ENCODE peak calls at places on chromosomes 2 and 18, in six cellular contexts. H is adrenal gland, N is WERI-Rb-1, E is uterus, B is cardiac muscle cell, M is suprapubic skin. Q is an unnamed sample.

GRCh38 chr2:159168707-159169106 is 117.8 kb downstream of the WDSUB1 start:
- DNase-seq in H (no peak), N (no peak), B (peak; percentile 40), M (no peak), E (no peak), Q (no peak)

GRCh38 chr2:101831351-101831865 is 133.9 kb downstream of the MAP4K4 start:
- DNase-seq in M (peak; percentile 76), E (peak; percentile 75), B (peak; percentile 85), N (peak; percentile 66), H (peak; percentile 81), Q (peak; percentile 81)

GRCh38 chr18:73901151-73901550 is 246.5 kb downstream of the FBXO15 start:
- DNase-seq in H (no peak), B (no peak), M (no peak), E (no peak), N (no peak), Q (no peak)

GRCh38 chr2:42844901-42845685 is 52.7 kb upstream of the HAAO start:
- DNase-seq in H (no peak), N (no peak), B (no peak), E (peak; percentile 57), M (peak; percentile 55), Q (peak; percentile 54)

GRCh38 chr18:79664525-79665125 is 15.0 kb upstream of the CTDP1 start:
- DNase-seq in E (no peak), H (no peak), N (no peak), M (no peak), B (peak; percentile 41), Q (no peak)

GRCh38 chr2:60551241-60552095 is 2.0 kb downstream of the BCL11A start:
- DNase-seq in M (no peak), H (peak; percentile 60), N (peak; percentile 50), E (no peak), B (peak; percentile 70), Q (no peak)

GRCh38 chr18:80103231-80103630 is 5.8 kb upstream of the ADNP2 start:
- DNase-seq in M (no peak), H (no peak), N (no peak), B (peak; percentile 18), E (no peak), Q (no peak)

GRCh38 chr18:54359233-54359632 is 1.5 kb downstream of the C18orf54 start:
- DNase-seq in M (no peak), H (no peak), N (no peak), B (peak; percentile 31), E (no peak), Q (no peak)

GRCh38 chr2:174708713-174709112 is 55.6 kb downstream of the CHRNA1 start:
- DNase-seq in H (no peak), B (no peak), M (no peak), N (no peak), E (no peak), Q (peak; percentile 12)

GRCh38 chr18:13447621-13448020 is 229.1 kb downstream of the LDLRAD4 start:
- DNase-seq in N (peak; percentile 91), B (peak; percentile 62), H (peak; percentile 64), E (no peak), M (peak; percentile 50), Q (peak; percentile 79)

GRCh38 chr2:68463287-68463877 is 3.7 kb downstream of the FBXO48 start:
- DNase-seq in B (peak; percentile 75), N (no peak), E (no peak), M (no peak), H (no peak), Q (no peak)

GRCh38 chr2:196546151-196546919 is 93.2 kb upstream of the CCDC150 start:
- DNase-seq in M (no peak), B (no peak), N (no peak), H (no peak), E (no peak), Q (no peak)

GRCh38 chr2:204665244-204665643 is 120.0 kb downstream of the PARD3B start:
- DNase-seq in B (peak; percentile 55), N (no peak), E (no peak), H (no peak), M (no peak), Q (no peak)

GRCh38 chr18:54209471-54210180 is 14.8 kb downstream of the MBD2 start:
- DNase-seq in H (no peak), N (no peak), B (peak; percentile 23), M (no peak), E (no peak), Q (no peak)

GRCh38 chr2:155203187-155203586 is 504.7 kb downstream of the KCNJ3 start:
- DNase-seq in E (no peak), H (no peak), B (no peak), N (no peak), M (no peak), Q (no peak)
- TF ChIP-seq CTCF in E (no peak), H (no peak), B (no peak), N (peak; percentile 19), M (no peak), Q (no peak)

GRCh38 chr18:63150942-63151421 is 168.6 kb downstream of the BCL2 start:
- DNase-seq in M (no peak), N (no peak), H (no peak), B (no peak), E (no peak), Q (no peak)
- H3K4me3 ChIP-seq in M (no peak overlapping the region), N (no peak overlapping the region), H (no peak overlapping the region), B (no peak overlapping the region), E (no peak overlapping the region), Q (no peak overlapping the region)

DNA sequence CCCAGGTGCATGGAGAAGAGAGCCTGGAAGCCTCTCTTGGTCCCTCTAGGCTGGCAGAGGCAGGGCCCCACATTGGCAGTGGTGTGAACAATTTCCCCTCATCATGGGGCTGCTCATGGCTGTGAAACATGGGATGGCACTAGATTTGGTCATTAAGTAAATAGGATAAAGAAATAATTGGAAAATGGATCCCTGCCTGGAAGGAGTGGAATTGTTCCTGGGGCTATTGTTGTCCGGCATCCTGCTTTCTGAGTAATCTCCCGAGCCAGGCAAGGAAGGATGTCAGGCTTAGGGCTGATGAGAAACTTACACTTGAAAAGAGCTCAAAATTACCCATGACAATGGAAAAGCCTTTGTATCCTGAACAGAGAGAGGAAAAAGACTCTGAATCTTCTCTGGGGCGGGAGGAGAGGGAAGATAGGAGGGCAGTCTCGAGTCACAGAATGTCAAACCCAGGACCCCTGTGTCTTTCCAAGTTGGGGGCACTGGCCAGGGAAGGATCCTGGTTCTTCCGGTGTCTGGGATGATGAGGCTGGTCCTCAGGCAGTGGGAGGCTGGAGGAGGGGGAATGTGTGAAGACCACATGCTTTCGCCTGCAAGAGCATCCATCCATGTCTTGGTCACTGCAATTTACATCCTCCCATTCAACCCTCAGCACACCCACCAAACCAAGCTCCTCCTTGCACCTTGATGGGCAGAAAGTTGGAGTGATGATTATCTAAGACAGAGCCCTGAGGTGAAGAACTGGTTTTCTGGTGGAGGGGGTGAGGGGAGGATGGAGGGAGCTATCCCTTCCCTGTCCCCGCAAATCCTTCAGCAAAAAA is 27.1 kb upstream of the STEAP3 start:
- DNase-seq in H (no peak), M (no peak), B (peak; percentile 19), N (no peak), E (no peak), Q (no peak)
- H3K27ac ChIP-seq in H (no peak overlapping the region), M (no peak overlapping the region), B (no peak overlapping the region), N (no peak overlapping the region), E (no peak overlapping the region), Q (no peak overlapping the region)

GRCh38 chr2:205723174-205723573 is 40.9 kb downstream of the NRP2 start:
- DNase-seq in B (peak; percentile 44), E (no peak), N (no peak), H (no peak), M (no peak), Q (no peak)

GRCh38 chr2:205720451-205720902 is 38.2 kb downstream of the NRP2 start:
- DNase-seq in N (no peak), M (no peak), B (no peak), E (no peak), H (no peak), Q (no peak)

GRCh38 chr2:205719864-205720263 is 37.6 kb downstream of the NRP2 start:
- DNase-seq in E (no peak), H (no peak), N (no peak), M (no peak), B (no peak), Q (no peak)

GRCh38 chr2:205722538-205722878 is 40.2 kb downstream of the NRP2 start:
- DNase-seq in B (no peak), M (no peak), E (no peak), H (no peak), N (no peak), Q (no peak)

DNA sequence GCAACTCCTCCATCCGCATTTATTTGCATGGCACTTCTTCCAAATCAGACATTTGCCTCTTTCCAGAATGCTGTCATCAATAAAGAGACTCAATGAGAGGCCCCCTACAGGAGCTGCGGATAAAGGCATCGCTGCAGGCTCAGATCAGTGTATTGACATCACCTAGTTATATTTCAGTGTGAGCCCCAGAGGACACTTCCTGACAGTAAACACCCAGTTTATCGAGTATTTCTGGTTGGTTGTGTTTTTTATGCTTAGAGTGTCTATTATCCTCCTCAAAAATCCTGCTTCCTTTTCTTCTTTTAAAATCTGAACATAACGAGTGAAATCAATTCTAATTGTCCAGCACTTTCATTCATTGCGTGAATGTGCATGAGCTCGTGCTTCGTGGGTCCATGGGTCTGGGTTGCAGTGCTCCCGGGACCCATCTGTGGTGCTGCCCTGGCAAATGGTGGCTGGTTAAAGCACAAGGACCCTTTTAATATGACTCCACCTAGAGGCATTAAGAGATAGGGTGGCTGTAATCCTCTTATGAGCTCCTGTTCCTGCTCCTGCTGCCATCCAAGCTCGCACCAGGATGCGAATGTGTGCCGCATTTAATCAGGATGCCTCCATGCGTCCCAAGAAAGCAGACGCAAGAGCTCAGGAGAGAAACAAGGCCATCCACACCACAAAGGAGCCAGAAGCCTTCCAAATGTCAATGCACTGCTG is 38.9 kb downstream of the NRP2 start:
- DNase-seq in E (no peak), B (no peak), M (no peak), H (no peak), N (peak; percentile 87), Q (no peak)
- TF ChIP-seq CTCF in E (no peak), B (peak; percentile 46), M (no peak), H (no peak), N (peak; percentile 56), Q (no peak)

GRCh38 chr18:58263055-58263732 is 219.2 kb downstream of the NEDD4L start:
- DNase-seq in E (no peak), B (no peak), M (no peak), H (no peak), N (no peak), Q (no peak)
- H3K4me3 ChIP-seq in E (no peak overlapping the region), B (no peak overlapping the region), M (no peak overlapping the region), H (no peak overlapping the region), N (no peak overlapping the region), Q (no peak overlapping the region)

DNA sequence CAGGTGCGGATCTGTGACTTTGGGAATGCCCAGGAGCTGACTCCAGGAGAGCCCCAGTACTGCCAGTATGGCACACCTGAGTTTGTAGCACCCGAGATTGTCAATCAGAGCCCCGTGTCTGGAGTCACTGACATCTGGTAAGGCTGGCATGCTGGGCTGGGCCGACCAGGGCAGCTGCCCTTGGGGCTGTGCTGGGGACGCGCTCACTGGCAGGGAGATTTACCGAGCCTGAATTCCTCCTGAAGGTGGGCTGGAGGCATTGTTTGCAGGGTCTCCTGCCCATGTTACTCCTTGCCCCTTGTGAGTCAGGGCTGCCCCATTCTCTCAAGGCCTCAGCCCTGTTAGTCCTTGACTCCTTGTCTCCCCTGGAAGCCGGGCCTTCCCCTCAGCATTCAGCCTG is 18.7 kb upstream of the GMPPA start:
- DNase-seq in E (no peak), M (no peak), B (no peak), H (no peak), N (no peak), Q (no peak)
- H3K27ac ChIP-seq in E (no peak overlapping the region), M (no peak overlapping the region), B (no peak overlapping the region), H (no peak overlapping the region), N (no peak overlapping the region), Q (peak overlapping the region; percentile 60)